ENCODE peak calls at places on chromosomes 11 and 22, in five cellular contexts. K is fibroblast of mammary gland, L is astrocyte of the spinal cord, W is AG04449, G is ovary. V is an unnamed sample.

GRCh38 chr11:35785287-35786167 is 123.0 kb downstream of the TRIM44 start:
- DNase-seq in K (no peak), L (peak), W (no peak), G (no peak), V (no peak)

GRCh38 chr11:12280838-12281565 is 96.4 kb upstream of the PARVA start:
- DNase-seq in K (peak), L (no peak), W (no peak), G (no peak), V (no peak)

GRCh38 chr11:2273771-2274170 is 3.4 kb upstream of the ASCL2 start:
- DNase-seq in K (no peak), L (no peak), W (no peak), G (no peak), V (no peak)

GRCh38 chr11:33582636-33583325 is 117.8 kb downstream of the C11orf91 start:
- DNase-seq in K (no peak), L (no peak), W (no peak), G (no peak), V (no peak)

GRCh38 chr11:115462004-115462541 is 42.1 kb downstream of the CADM1 start:
- DNase-seq in K (no peak), L (no peak), W (no peak), G (no peak), V (no peak)

GRCh38 chr11:1762537-1763302 is 1.0 kb downstream of the CTSD start:
- DNase-seq in K (peak), L (no peak), W (no peak), G (no peak), V (no peak)

GRCh38 chr22:49300241-49300640 is 527.4 kb downstream of the BRD1 start:
- DNase-seq in K (no peak), L (no peak), W (no peak), G (no peak), V (no peak)

GRCh38 chr22:39738746-39739145 is 154.8 kb downstream of the ENTHD1 start:
- DNase-seq in K (peak), L (no peak), W (peak), G (no peak), V (peak)

GRCh38 chr11:13183094-13183825 is 94.3 kb upstream of the BMAL1 start:
- DNase-seq in K (peak), L (peak), W (peak), G (no peak), V (no peak)

GRCh38 chr22:49929553-49929979 is 11.1 kb downstream of the CRELD2 start:
- DNase-seq in K (peak), L (no peak), W (no peak), G (peak), V (no peak)

GRCh38 chr11:33411751-33412150 is 154.6 kb downstream of the HIPK3 start:
- DNase-seq in K (no peak), L (no peak), W (no peak), G (no peak), V (no peak)

GRCh38 chr11:69367211-69367964 is 73.4 kb downstream of the MYEOV start:
- DNase-seq in K (peak), L (no peak), W (no peak), G (no peak), V (no peak)

GRCh38 chr11:47186937-47187681 is 875 bp upstream of the PACSIN3 start:
- DNase-seq in K (peak), L (peak), W (no peak), G (peak), V (no peak)

GRCh38 chr11:77506857-77507256 is 33.0 kb upstream of the PAK1 start:
- DNase-seq in K (no peak), L (peak), W (no peak), G (no peak), V (no peak)

GRCh38 chr22:37150701-37151100 is 985 bp upstream of the IL2RB start:
- DNase-seq in K (no peak), L (no peak), W (no peak), G (no peak), V (no peak)

GRCh38 chr22:37146507-37147180 is 3.1 kb downstream of the IL2RB start:
- DNase-seq in K (no peak), L (no peak), W (no peak), G (no peak), V (no peak)

GRCh38 chr22:37147186-37147990 is 2.3 kb downstream of the IL2RB start:
- DNase-seq in K (no peak), L (no peak), W (no peak), G (no peak), V (no peak)

GRCh38 chr22:37148031-37148651 is 1.6 kb downstream of the IL2RB start:
- DNase-seq in K (no peak), L (no peak), W (no peak), G (no peak), V (no peak)

DNA sequence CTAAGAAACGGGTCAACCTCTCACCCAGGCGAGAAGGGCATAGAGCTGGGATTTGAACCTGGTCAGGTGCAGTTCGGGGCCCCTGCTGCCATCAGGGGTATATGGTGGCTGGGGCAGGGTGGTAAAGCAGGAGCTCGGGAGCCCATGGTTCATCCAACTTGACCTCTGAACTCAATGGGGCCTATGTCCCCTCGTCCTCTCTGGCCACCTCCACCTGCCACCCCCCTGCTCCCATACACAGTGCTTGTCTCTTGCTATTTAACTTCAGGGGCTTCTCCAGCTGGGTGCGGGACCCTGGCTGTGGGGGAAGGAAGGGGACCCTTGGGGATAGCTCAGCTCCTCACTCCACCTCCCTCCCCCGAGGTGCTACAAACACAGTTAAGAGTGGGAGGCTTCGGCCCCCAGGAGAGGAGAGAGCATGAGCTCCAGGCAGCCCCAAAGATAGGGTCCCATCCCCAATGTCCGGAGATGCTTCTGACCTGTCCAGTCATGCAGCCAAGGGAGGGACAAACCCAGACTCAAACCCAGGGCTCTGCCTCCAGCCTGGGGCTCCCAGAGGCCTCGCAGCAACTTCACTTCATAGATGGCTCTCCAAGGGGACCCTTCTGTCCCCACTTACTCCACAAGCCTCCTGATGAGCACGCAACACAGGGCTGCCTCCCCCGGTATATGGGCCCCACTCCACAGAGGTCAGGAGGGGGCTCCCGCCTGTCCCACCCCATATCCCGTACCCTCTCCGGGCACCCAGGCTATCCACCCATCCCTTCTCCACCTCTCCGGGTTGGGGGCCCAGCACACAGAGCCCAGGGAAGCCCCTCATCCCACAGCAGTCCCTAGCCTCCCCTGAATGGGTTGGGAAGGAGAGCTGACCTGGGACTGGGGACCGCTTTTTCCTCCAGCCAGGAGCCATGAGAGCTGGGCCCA is 712 bp downstream of the IL2RB start:
- DNase-seq in K (no peak), L (no peak), W (no peak), G (no peak), V (no peak)
- H3K4me3 ChIP-seq in K (no peak), L (no peak), W (no peak), G (no peak), V (no peak)

DNA sequence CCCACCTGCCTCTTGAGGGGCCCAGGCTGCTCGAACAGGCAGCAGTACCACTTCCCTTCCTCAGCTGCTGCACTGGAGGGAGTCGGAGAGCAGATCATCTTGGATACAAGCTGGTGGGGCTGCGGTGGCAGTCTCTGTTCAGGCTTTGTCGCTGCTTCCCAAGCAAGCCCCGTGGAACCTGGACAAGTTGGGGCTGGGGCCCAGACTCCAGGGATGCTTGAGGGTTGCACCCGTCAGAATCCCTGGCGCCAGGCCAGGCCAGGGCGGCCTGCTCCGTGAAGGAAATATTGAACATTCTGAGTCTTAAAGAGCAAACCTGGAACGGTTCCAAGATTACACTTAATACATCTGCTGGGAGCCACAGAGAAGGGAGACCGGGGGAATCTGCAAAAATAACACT is 310.1 kb upstream of the SORL1-AS1 start:
- DNase-seq in K (peak), L (peak), W (no peak), G (peak), V (peak)
- TF ChIP-seq CTCF in K (no peak), L (no peak), W (peak), G (no peak), V (peak)

DNA sequence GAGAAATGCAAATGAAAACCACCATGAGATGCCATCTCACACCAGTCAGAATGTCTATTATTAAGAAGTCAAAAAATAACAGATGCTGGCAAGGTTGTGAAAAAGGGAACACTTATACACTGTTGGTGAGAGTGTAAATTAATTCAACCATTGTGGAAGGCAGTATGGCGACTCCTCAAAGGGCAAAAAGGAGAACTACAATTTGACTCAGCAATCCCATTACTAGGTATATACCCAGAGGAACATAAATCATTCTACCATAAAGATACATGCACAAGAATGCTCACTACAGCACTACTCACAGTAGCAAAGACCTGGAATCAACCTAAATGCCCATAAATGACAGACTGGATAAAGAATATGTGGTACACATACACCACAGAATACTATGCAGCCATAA is 161.1 kb upstream of the PDGFD start:
- DNase-seq in K (no peak), L (no peak), W (no peak), G (no peak), V (no peak)
- H3K4me3 ChIP-seq in K (no peak), L (no peak), W (no peak), G (no peak), V (no peak)

DNA sequence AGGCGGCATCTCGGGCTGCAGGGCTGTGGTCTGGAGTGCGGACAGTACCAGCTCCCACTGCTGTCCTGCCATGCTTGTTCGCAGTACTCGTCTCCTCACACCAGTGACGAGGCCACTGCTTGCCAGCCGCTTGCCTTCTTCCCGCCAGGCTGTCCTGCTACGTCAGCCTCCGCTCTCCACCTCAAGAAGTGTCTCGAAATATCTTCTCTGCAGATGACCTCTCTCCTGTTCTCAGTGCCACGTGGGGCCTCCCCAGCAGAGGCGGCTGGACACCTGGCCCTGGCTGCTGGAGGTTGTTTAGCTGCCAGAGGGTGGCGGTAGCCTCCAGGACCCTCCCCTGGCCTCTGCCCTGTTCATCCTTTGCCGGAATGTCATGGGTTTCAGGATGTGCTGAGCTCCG is 3.1 kb upstream of the CCDC188 start:
- DNase-seq in K (no peak), L (no peak), W (no peak), G (no peak), V (no peak)
- TF ChIP-seq CTCF in K (no peak), L (peak), W (no peak), G (no peak), V (no peak)

GRCh38 chr11:71283960-71284359 is 31.6 kb upstream of the SHANK2 start:
- DNase-seq in K (no peak), L (no peak), W (no peak), G (no peak), V (no peak)

GRCh38 chr11:71285111-71285510 is 32.7 kb upstream of the SHANK2 start:
- DNase-seq in K (no peak), L (no peak), W (no peak), G (no peak), V (no peak)

GRCh38 chr11:71286701-71287643 is 34.6 kb upstream of the SHANK2 start:
- DNase-seq in K (peak), L (peak), W (peak), G (no peak), V (no peak)

GRCh38 chr11:71282581-71283351 is 30.4 kb upstream of the SHANK2 start:
- DNase-seq in K (no peak), L (no peak), W (no peak), G (no peak), V (no peak)

DNA sequence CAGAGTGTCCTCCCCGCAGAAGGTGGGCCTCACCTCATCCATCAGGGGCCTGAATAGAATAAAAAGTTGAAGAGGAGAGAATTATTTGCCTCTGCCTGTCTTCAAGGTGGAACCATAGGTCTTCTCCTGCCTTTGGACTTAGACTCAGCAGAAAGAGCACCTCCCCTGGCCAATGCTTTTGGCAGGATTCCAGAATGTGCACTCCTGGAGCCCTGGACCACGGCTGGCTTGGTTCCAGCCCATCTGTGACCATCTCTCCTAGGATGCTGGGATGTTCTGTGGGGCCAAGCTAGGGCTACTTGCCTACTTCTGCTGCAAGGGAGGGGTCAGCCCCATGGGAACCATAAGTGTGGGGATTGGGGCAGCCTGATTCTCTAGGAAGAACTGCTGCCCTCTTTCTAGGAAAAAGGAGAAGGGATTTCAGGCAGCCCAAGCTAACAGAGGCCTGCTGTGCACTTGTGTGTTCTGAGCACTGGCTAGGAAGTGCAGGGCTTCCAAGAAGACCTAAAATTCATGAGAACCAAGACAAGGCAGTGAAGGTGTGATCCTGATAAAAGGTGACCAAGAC is 32.2 kb upstream of the SHANK2 start:
- DNase-seq in K (no peak), L (no peak), W (no peak), G (no peak), V (no peak)
- H3K4me3 ChIP-seq in K (no peak), L (no peak), W (no peak), G (no peak), V (no peak)

GRCh38 chr11:82733444-82734119 is at the start of gene FAM181B:
- DNase-seq in K (peak), L (peak), W (no peak), G (peak), V (no peak)
- TF ChIP-seq CTCF in K (no peak), L (no peak), W (no peak), G (no peak), V (peak)

GRCh38 chr11:110713469-110713776 is 1.2 kb upstream of the ARHGAP20 start:
- DNase-seq in K (no peak), L (no peak), W (no peak), G (no peak), V (no peak)
- H3K4me3 ChIP-seq in K (no peak), L (no peak), W (no peak), G (peak), V (peak)

GRCh38 chr11:125494987-125495725 is 909 bp downstream of the FEZ1 start:
- DNase-seq in K (peak), L (peak), W (no peak), G (peak), V (no peak)
- TF ChIP-seq CTCF in K (no peak), L (no peak), W (no peak), G (no peak), V (no peak)

DNA sequence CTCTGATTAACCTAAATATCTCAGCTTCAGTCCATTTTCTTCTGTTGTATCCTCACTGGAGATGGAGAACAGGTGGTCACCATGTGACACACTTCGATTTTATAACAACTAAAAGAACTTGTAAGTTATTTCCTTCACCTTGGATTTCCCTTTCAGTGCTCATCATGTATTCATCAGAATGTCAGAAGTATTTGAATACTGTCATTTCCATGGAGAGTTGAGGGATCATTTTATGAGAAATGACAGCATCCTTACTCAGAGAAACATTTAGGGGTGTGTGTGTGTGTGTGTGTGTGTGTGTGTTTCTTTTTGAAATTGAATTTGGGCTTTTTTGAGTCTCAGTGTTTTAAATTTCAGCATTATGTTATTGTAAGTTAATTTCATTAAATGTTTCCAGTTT is 205.8 kb downstream of the ARHGAP42 start:
- DNase-seq in K (peak), L (no peak), W (no peak), G (no peak), V (no peak)
- H3K4me3 ChIP-seq in K (no peak), L (no peak), W (no peak), G (no peak), V (no peak)